ENCODE peak calls at places on chromosomes 4 and X, in eight cellular contexts. F is myocyte, D is endothelial cell, H is fibroblast of lung, Z is GM03348, Y is islet precursor cell, K is HEK293T, U is HT-29. S is an unnamed sample.
A peak's percentile ranks its signal among the peaks of the same experiment; 100 is the strongest.

GRCh38 chrX:45714864-45715263 is 514.2 kb upstream of the DIPK2B start:
- DNase-seq in U (peak; percentile 23), Z (no peak), K (no peak), H (peak; percentile 56), D (no peak), F (peak; percentile 61), Y (no peak), S (peak; percentile 82)

GRCh38 chr4:187451776-187452175 is 543.8 kb upstream of the ZFP42 start:
- DNase-seq in U (no peak), D (no peak), K (no peak), Z (peak; percentile 15), H (no peak), Y (no peak), F (no peak), S (no peak)

GRCh38 chr4:110622841-110623709 is at the start of gene PITX2:
- DNase-seq in D (peak; percentile 99), K (peak; percentile 98), U (peak; percentile 93), Y (peak; percentile 100), H (peak; percentile 84), Z (peak; percentile 99), F (peak; percentile 99), S (peak; percentile 91)

GRCh38 chr4:16027626-16028025 is 56.2 kb downstream of the PROM1 start:
- DNase-seq in K (no peak), Y (no peak), D (no peak), F (no peak), H (peak; percentile 5), U (no peak), Z (no peak), S (no peak)

GRCh38 chr4:183264614-183265013 is 55.5 kb downstream of the CLDN22 start:
- DNase-seq in Z (peak; percentile 47), F (no peak), U (no peak), K (no peak), Y (no peak), D (no peak), H (peak; percentile 49), S (peak; percentile 21)

GRCh38 chrX:28659269-28659668 is 72.0 kb downstream of the IL1RAPL1 start:
- DNase-seq in F (no peak), K (peak; percentile 7), H (no peak), D (peak; percentile 3), Z (no peak), U (no peak), Y (no peak), S (no peak)

GRCh38 chr4:47475411-47475810 is 9.7 kb upstream of the ATP10D start:
- DNase-seq in U (no peak), F (no peak), H (no peak), K (no peak), D (no peak), Y (no peak), Z (no peak), S (no peak)

GRCh38 chr4:7418131-7418943 is 16.4 kb downstream of the PSAPL1 start:
- DNase-seq in D (no peak), H (no peak), Y (peak; percentile 25), F (no peak), K (no peak), U (no peak), Z (no peak), S (no peak)

S was measured in stromal cell of bone marrow.